ENCODE peak calls at places on chromosomes 5 and 9, in eight cellular contexts. W is psoas muscle, Y is Panc1, L is A673, O is cardiac fibroblast, X is Peyer's patch, V is HL-60, H is kidney epithelial cell. Q is an unnamed sample.

GRCh38 chr9:14303110-14303509 is 10.8 kb downstream of the NFIB start:
- DNase-seq in L (no peak), X (no peak), H (no peak), V (no peak), O (no peak), W (no peak), Y (no peak), Q (no peak)

GRCh38 chr9:81470864-81471263 is 218.5 kb downstream of the TLE1 start:
- DNase-seq in W (no peak), L (no peak), V (no peak), O (no peak), Y (no peak), H (no peak), X (no peak), Q (no peak)

GRCh38 chr5:96683392-96683791 is 21.2 kb downstream of the CAST start:
- DNase-seq in O (peak), Y (no peak), W (no peak), V (no peak), X (no peak), L (no peak), H (no peak), Q (no peak)

GRCh38 chr9:137255448-137256114 is 454 bp downstream of the NELFB start:
- DNase-seq in Y (no peak), V (no peak), H (no peak), O (peak), X (no peak), W (no peak), L (no peak), Q (no peak)

GRCh38 chr5:169602535-169602934 is 19.0 kb downstream of the SPDL1 start:
- DNase-seq in W (no peak), V (no peak), Y (no peak), H (no peak), L (no peak), O (peak), X (no peak), Q (peak)

GRCh38 chr9:5580650-5581049 is 48.3 kb upstream of the RIC1 start:
- DNase-seq in Y (no peak), V (no peak), L (no peak), X (no peak), H (no peak), O (peak), W (no peak), Q (no peak)

GRCh38 chr5:141513021-141513626 is 24.2 kb downstream of the PCDHGC5 start:
- DNase-seq in O (no peak), L (peak), Y (no peak), X (no peak), V (no peak), W (no peak), H (no peak), Q (no peak)

GRCh38 chr9:127972316-127972871 is 8.4 kb downstream of the EEIG1 start:
- DNase-seq in V (no peak), Y (no peak), X (peak), W (no peak), H (no peak), O (no peak), L (no peak), Q (no peak)

GRCh38 chr9:126699401-126699851 is 85.7 kb downstream of the LMX1B start:
- DNase-seq in X (peak), L (no peak), W (no peak), H (no peak), V (no peak), Y (no peak), O (no peak), Q (no peak)

GRCh38 chr5:153617190-153617589 is 126.7 kb downstream of the GRIA1 start:
- DNase-seq in O (peak), Y (no peak), H (no peak), X (no peak), W (no peak), L (no peak), V (no peak), Q (peak)

GRCh38 chr5:55917402-55918096 is 66.4 kb downstream of the IL31RA start:
- DNase-seq in L (no peak), W (no peak), Y (no peak), O (no peak), H (no peak), V (no peak), X (no peak), Q (no peak)

GRCh38 chr9:89608646-89609335 is 4.0 kb downstream of the GADD45G start:
- DNase-seq in X (no peak), Y (no peak), O (no peak), W (no peak), V (no peak), H (no peak), L (no peak), Q (no peak)

GRCh38 chr9:92616199-92617129 is 53.5 kb downstream of the IPPK start:
- DNase-seq in O (peak), V (no peak), H (no peak), X (no peak), W (peak), Y (no peak), L (no peak), Q (no peak)

GRCh38 chr5:33711094-33711670 is 180.6 kb downstream of the ADAMTS12 start:
- DNase-seq in V (no peak), W (peak), H (no peak), O (no peak), Y (no peak), L (no peak), X (no peak), Q (no peak)

GRCh38 chr9:107308461-107308860 is 25.4 kb downstream of the RAD23B start:
- DNase-seq in H (no peak), Y (no peak), V (no peak), W (no peak), L (no peak), X (no peak), O (no peak), Q (no peak)

GRCh38 chr5:74643160-74643562 is 2.6 kb upstream of the ENC1 start:
- DNase-seq in H (peak), L (peak), O (peak), X (no peak), V (peak), W (no peak), Y (peak), Q (no peak)

GRCh38 chr5:33817301-33817700 is 74.5 kb downstream of the ADAMTS12 start:
- DNase-seq in H (no peak), Y (no peak), L (no peak), V (no peak), O (peak), X (no peak), W (no peak), Q (no peak)

GRCh38 chr5:58887721-58888409 is 305.0 kb downstream of the RAB3C start:
- DNase-seq in O (peak), Y (no peak), H (no peak), X (no peak), W (peak), V (no peak), L (no peak), Q (no peak)

GRCh38 chr5:90562331-90562730 is 3.7 kb downstream of the ADGRV1 start:
- DNase-seq in V (no peak), L (no peak), Y (no peak), W (no peak), O (no peak), X (no peak), H (no peak), Q (no peak)

GRCh38 chr5:91150189-91150588 is 232.9 kb downstream of the ARRDC3 start:
- DNase-seq in L (no peak), H (no peak), V (no peak), O (no peak), Y (no peak), W (no peak), X (no peak), Q (no peak)

GRCh38 chr9:4496497-4496896 is 6.2 kb downstream of the SLC1A1 start:
- DNase-seq in V (no peak), O (no peak), Y (no peak), L (no peak), X (no peak), W (no peak), H (no peak), Q (no peak)

GRCh38 chr9:96420468-96421219 is 2.5 kb upstream of the ZNF367 start:
- DNase-seq in O (peak), X (no peak), Y (peak), V (peak), L (peak), H (peak), W (no peak), Q (peak)

GRCh38 chr9:99103909-99104458 is 929 bp upstream of the TGFBR1 start:
- DNase-seq in L (peak), H (no peak), Y (no peak), X (peak), O (peak), W (peak), V (no peak), Q (no peak)

GRCh38 chr5:172834570-172835245 is 657 bp downstream of the ERGIC1 start:
- DNase-seq in X (peak), O (peak), Y (no peak), W (peak), L (peak), H (no peak), V (no peak), Q (no peak)

GRCh38 chr5:149937610-149938009 is 7.0 kb downstream of the PDE6A start:
- DNase-seq in O (peak), X (no peak), H (no peak), L (peak), Y (no peak), W (no peak), V (no peak), Q (no peak)

GRCh38 chr5:90991201-90991600 is 391.9 kb downstream of the ARRDC3 start:
- DNase-seq in W (no peak), H (no peak), L (no peak), X (no peak), V (no peak), O (no peak), Y (no peak), Q (no peak)

GRCh38 chr5:10387690-10388089 is 34.2 kb downstream of the MARCHF6 start:
- DNase-seq in O (peak), V (peak), X (no peak), W (no peak), L (no peak), Y (no peak), H (no peak), Q (no peak)

GRCh38 chr5:132813599-132814440 is 718 bp downstream of the SOWAHA start:
- DNase-seq in W (peak), V (no peak), O (peak), Y (no peak), L (peak), X (peak), H (no peak), Q (no peak)

GRCh38 chr9:91253488-91253887 is 108.2 kb downstream of the AUH start:
- DNase-seq in Y (no peak), H (no peak), W (no peak), O (no peak), L (no peak), X (no peak), V (no peak), Q (no peak)

GRCh38 chr9:72431036-72431435 is 66.0 kb upstream of the ZFAND5 start:
- DNase-seq in O (no peak), W (no peak), V (no peak), X (no peak), L (no peak), H (no peak), Y (no peak), Q (no peak)

GRCh38 chr5:61766141-61766540 is 434.1 kb downstream of the ZSWIM6 start:
- DNase-seq in Y (no peak), X (no peak), W (no peak), H (no peak), O (no peak), V (no peak), L (no peak), Q (no peak)

GRCh38 chr5:56066931-56067450 is 72.2 kb upstream of the IL6ST start:
- DNase-seq in L (no peak), Y (no peak), W (no peak), X (no peak), V (no peak), H (no peak), O (no peak), Q (no peak)

GRCh38 chr5:126484248-126484647 is 61.0 kb downstream of the GRAMD2B start:
- DNase-seq in V (no peak), H (no peak), Y (no peak), W (no peak), X (no peak), L (no peak), O (no peak), Q (no peak)

GRCh38 chr5:54902817-54903473 is 82.4 kb downstream of the ESM1 start:
- DNase-seq in H (peak), L (no peak), W (no peak), V (no peak), X (no peak), Y (no peak), O (peak), Q (no peak)

DNA sequence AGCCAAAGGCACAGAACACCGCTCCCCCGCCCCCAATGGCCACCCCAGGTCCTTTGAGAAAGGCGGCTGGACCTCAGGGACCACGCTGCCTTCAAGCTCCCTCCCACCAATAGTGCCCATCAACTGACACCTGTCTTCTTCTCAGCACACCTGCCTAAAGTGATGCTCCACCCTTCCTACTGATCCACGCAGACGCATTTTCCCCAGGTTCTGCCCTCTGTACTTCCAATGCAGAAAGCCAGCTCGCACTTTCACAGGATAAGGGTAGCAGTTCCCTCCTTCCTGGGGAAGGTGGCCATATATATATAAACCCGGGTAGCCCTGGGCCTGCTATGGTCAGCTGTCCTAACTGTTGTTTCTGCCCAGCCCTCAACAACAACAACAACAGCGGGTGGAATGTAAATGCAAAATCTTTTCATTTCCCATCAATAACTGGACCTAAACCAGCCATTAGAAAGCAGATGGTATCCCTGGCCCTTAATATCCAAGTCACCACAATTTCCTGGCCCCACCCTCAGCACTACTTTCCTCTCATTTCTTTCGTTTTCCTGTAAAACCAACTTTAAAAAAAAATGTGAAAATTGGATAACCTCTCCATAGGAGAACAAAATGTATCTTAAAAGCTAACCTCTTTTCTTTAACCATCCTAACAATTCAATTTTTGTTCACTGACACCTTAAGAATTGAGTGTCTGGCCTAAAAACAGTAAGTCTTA is 1.7 kb downstream of the GOLM1 start:
- DNase-seq in W (no peak), X (no peak), L (no peak), Y (no peak), O (no peak), H (no peak), V (no peak), Q (no peak)
- H3K4me3 ChIP-seq in W (no peak), X (peak), L (peak), Y (peak), O (peak), H (peak), V (no peak), Q (peak)

GRCh38 chr9:132605387-132605786 is 23.0 kb downstream of the BARHL1 start:
- DNase-seq in X (no peak), Y (no peak), H (no peak), O (no peak), W (no peak), L (no peak), V (no peak), Q (no peak)

GRCh38 chr9:132614324-132614723 is 31.9 kb downstream of the BARHL1 start:
- DNase-seq in O (no peak), X (no peak), W (no peak), H (no peak), L (no peak), Y (no peak), V (no peak), Q (no peak)

GRCh38 chr9:132610661-132611060 is 28.3 kb downstream of the BARHL1 start:
- DNase-seq in O (no peak), Y (no peak), H (no peak), V (no peak), X (no peak), W (no peak), L (no peak), Q (no peak)

GRCh38 chr9:132609829-132610228 is 27.4 kb downstream of the BARHL1 start:
- DNase-seq in H (no peak), X (no peak), W (no peak), O (peak), Y (no peak), L (no peak), V (no peak), Q (peak)

DNA sequence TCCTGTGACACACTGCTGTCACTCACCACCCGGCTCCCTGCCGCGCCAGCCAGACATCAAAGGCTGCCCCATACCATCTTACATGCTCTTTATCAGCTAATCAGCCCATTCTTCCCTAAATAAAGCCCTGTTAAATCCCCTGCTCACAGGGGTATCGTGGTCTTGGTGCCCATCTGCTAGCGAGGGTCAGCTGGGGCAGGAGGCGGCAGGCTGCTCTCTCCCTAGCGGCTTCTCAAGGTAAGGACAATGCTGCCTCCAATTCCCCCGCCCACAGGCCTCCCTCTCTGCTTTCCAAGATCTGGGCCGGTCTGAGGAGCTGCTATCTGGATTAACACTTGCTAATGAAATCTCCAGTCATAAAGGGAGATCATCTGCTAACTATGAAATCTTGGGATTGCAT is 26.8 kb downstream of the BARHL1 start:
- DNase-seq in O (no peak), Y (no peak), V (no peak), L (no peak), X (no peak), H (no peak), W (no peak), Q (no peak)
- TF ChIP-seq CTCF in O (no peak), Y (no peak), V (no peak), L (no peak), X (no peak), H (no peak), W (no peak), Q (no peak)

GRCh38 chr5:137572042-137572695 is 73.0 kb upstream of the SPOCK1 start:
- DNase-seq in Y (no peak), W (no peak), O (peak), H (no peak), X (no peak), V (no peak), L (no peak), Q (no peak)
- H3K4me3 ChIP-seq in Y (no peak), W (no peak), O (no peak), H (no peak), X (no peak), V (no peak), L (no peak), Q (no peak)

GRCh38 chr5:8726383-8727036 is 819.4 kb downstream of the SEMA5A start:
- DNase-seq in X (no peak), W (no peak), Y (no peak), L (no peak), O (no peak), V (no peak), H (no peak), Q (no peak)

GRCh38 chr5:8730194-8730593 is 815.7 kb downstream of the SEMA5A start:
- DNase-seq in H (no peak), Y (no peak), X (no peak), O (peak), L (no peak), W (no peak), V (no peak), Q (peak)

DNA sequence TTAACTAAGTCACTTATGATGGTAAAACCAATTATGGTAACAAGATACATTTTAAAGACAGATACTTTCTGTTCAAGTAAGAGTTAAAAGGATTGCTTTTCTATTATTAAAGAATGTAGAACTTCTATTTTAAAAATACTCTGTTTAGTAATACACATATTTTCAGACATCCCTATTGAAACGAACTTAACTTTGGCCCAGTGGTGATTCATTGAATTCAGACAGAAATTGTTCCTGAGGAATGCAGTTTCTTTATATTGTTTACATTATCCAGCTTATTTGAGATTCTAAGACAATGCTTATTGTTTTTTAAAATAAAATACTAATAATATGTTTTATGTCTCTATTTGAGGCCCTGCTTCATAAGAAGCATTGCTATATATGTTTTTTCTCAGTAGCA is 816.4 kb downstream of the SEMA5A start:
- DNase-seq in L (no peak), O (peak), V (no peak), Y (no peak), H (no peak), X (no peak), W (no peak), Q (no peak)
- TF ChIP-seq CTCF in L (no peak), O (no peak), V (no peak), Y (no peak), H (no peak), X (no peak), W (no peak), Q (no peak)

GRCh38 chr5:134227786-134228185 is 1.9 kb upstream of the PPP2CA start:
- DNase-seq in O (no peak), W (no peak), L (no peak), H (no peak), V (no peak), X (no peak), Y (no peak), Q (no peak)

GRCh38 chr5:134226441-134227192 is 744 bp upstream of the PPP2CA start:
- DNase-seq in W (no peak), V (no peak), H (no peak), X (no peak), L (no peak), O (no peak), Y (no peak), Q (no peak)

GRCh38 chr5:134228624-134229023 is 2.8 kb upstream of the PPP2CA start:
- DNase-seq in H (no peak), V (no peak), W (no peak), X (no peak), L (no peak), Y (no peak), O (no peak), Q (no peak)

GRCh38 chr5:134225780-134226440 is at the start of gene PPP2CA:
- DNase-seq in X (peak), W (peak), Y (peak), L (peak), V (peak), H (peak), O (peak), Q (peak)

GRCh38 chr5:134227259-134227658 is 1.4 kb upstream of the PPP2CA start:
- DNase-seq in H (no peak), W (no peak), X (peak), V (no peak), O (no peak), L (peak), Y (no peak), Q (no peak)
- H3K4me3 ChIP-seq in H (peak), W (peak), X (peak), V (no peak), O (no peak), L (peak), Y (peak), Q (no peak)

GRCh38 chr5:143217065-143217803 is 186.3 kb downstream of the NR3C1 start:
- DNase-seq in L (peak), X (no peak), W (no peak), Y (no peak), O (peak), V (peak), H (no peak), Q (no peak)
- TF ChIP-seq CTCF in L (no peak), X (no peak), W (no peak), Y (no peak), O (no peak), V (no peak), H (no peak), Q (no peak)

GRCh38 chr9:109497193-109498165 is 628 bp downstream of the PTPN3 start:
- DNase-seq in O (no peak), L (peak), V (no peak), H (no peak), W (no peak), Y (no peak), X (peak), Q (no peak)
- H3K4me3 ChIP-seq in O (peak), L (peak), V (no peak), H (peak), W (peak), Y (peak), X (peak), Q (peak)